ENCODE peak calls at places on chromosomes 12 and 14, in eight cellular contexts. U is SK-N-MC, W is prostate gland, Y is sigmoid colon, R is endothelial cell of umbilical vein, N is H1, M is spleen, P is stomach. A is an unnamed sample.

GRCh38 chr12:61291647-61292046 is 968.6 kb upstream of the USP15 start:
- DNase-seq in U (no peak), W (no peak), Y (no peak), R (no peak), N (no peak), M (no peak), P (no peak), A (no peak)

GRCh38 chr12:127809236-127809635 is 457.7 kb upstream of the TMEM132C start:
- DNase-seq in U (peak), W (no peak), Y (no peak), R (no peak), N (no peak), M (no peak), P (no peak), A (no peak)

GRCh38 chr12:105270671-105271255 is 34.8 kb upstream of the APPL2 start:
- DNase-seq in U (no peak), W (no peak), Y (no peak), R (no peak), N (no peak), M (no peak), P (no peak), A (no peak)

GRCh38 chr14:21997300-21997699 is 323.7 kb upstream of the OR4E1 start:
- DNase-seq in U (no peak), W (no peak), Y (no peak), R (peak), N (no peak), M (no peak), P (no peak), A (no peak)

GRCh38 chr14:65792208-65792905 is 379.8 kb downstream of the FUT8 start:
- DNase-seq in U (no peak), W (no peak), Y (no peak), R (no peak), N (no peak), M (no peak), P (no peak), A (no peak)

GRCh38 chr12:19306366-19306765 is 132.9 kb upstream of the AEBP2 start:
- DNase-seq in U (no peak), W (no peak), Y (no peak), R (no peak), N (no peak), M (no peak), P (no peak), A (no peak)

GRCh38 chr14:39454906-39455539 is 22.8 kb upstream of the FBXO33 start:
- DNase-seq in U (no peak), W (no peak), Y (no peak), R (no peak), N (no peak), M (no peak), P (no peak), A (no peak)

GRCh38 chr12:75846102-75846501 is 185.5 kb downstream of the PHLDA1 start:
- DNase-seq in U (no peak), W (no peak), Y (no peak), R (no peak), N (no peak), M (no peak), P (no peak), A (no peak)

GRCh38 chr14:78959674-78960264 is 789.6 kb downstream of the NRXN3 start:
- DNase-seq in U (no peak), W (peak), Y (peak), R (peak), N (peak), M (no peak), P (peak), A (peak)

GRCh38 chr14:72856530-72857264 is 37.2 kb downstream of the DPF3 start:
- DNase-seq in U (no peak), W (no peak), Y (no peak), R (no peak), N (no peak), M (no peak), P (no peak), A (no peak)

GRCh38 chr12:122830517-122831214 is 4.6 kb upstream of the HIP1R start:
- DNase-seq in U (no peak), W (no peak), Y (peak), R (no peak), N (no peak), M (peak), P (no peak), A (no peak)

GRCh38 chr14:98548071-98548686 is 723.8 kb downstream of the BCL11B start:
- DNase-seq in U (no peak), W (no peak), Y (no peak), R (no peak), N (no peak), M (no peak), P (no peak), A (no peak)

GRCh38 chr12:117599849-117600248 is 238.4 kb upstream of the NOS1 start:
- DNase-seq in U (no peak), W (no peak), Y (no peak), R (no peak), N (no peak), M (no peak), P (no peak), A (no peak)

GRCh38 chr12:14970467-14970866 is 2.4 kb upstream of the PDE6H start:
- DNase-seq in U (no peak), W (no peak), Y (no peak), R (no peak), N (no peak), M (no peak), P (no peak), A (no peak)

GRCh38 chr12:14403711-14404164 is 38.3 kb downstream of the ATF7IP start:
- DNase-seq in U (peak), W (no peak), Y (no peak), R (peak), N (no peak), M (no peak), P (no peak), A (no peak)

GRCh38 chr14:101980700-101981099 is 16.3 kb downstream of the DYNC1H1 start:
- DNase-seq in U (no peak), W (peak), Y (peak), R (peak), N (no peak), M (no peak), P (peak), A (peak)

GRCh38 chr12:26369588-26369987 is 174.2 kb downstream of the SSPN start:
- DNase-seq in U (no peak), W (no peak), Y (no peak), R (no peak), N (no peak), M (no peak), P (no peak), A (no peak)

GRCh38 chr12:103975368-103975767 is 9.7 kb downstream of the TDG start:
- DNase-seq in U (no peak), W (no peak), Y (no peak), R (no peak), N (no peak), M (no peak), P (no peak), A (no peak)

GRCh38 chr12:132558861-132559623 is 51.3 kb downstream of the LRCOL1 start:
- DNase-seq in U (no peak), W (no peak), Y (no peak), R (no peak), N (no peak), M (peak), P (no peak), A (no peak)

GRCh38 chr12:47111392-47111778 is 31.6 kb upstream of the AMIGO2 start:
- DNase-seq in U (no peak), W (no peak), Y (no peak), R (no peak), N (no peak), M (no peak), P (no peak), A (no peak)

GRCh38 chr12:2855546-2855945 is 1.3 kb downstream of the TEX52 start:
- DNase-seq in U (no peak), W (no peak), Y (no peak), R (no peak), N (no peak), M (no peak), P (no peak), A (no peak)

GRCh38 chr12:2856901-2857495 is at the start of gene TEX52:
- DNase-seq in U (no peak), W (no peak), Y (no peak), R (no peak), N (peak), M (peak), P (no peak), A (no peak)

GRCh38 chr12:2853626-2854025 is 3.2 kb downstream of the TEX52 start:
- DNase-seq in U (no peak), W (peak), Y (peak), R (peak), N (peak), M (peak), P (peak), A (no peak)

GRCh38 chr12:2856051-2856450 is 788 bp downstream of the TEX52 start:
- DNase-seq in U (no peak), W (no peak), Y (no peak), R (no peak), N (no peak), M (no peak), P (no peak), A (no peak)

GRCh38 chr12:2854669-2855453 is 2.0 kb downstream of the TEX52 start:
- DNase-seq in U (no peak), W (no peak), Y (no peak), R (no peak), N (no peak), M (peak), P (no peak), A (no peak)
- TF ChIP-seq POLR2AphosphoS5 in U (no peak), W (no peak), Y (no peak), R (no peak), N (no peak), M (no peak), P (no peak), A (no peak)

DNA sequence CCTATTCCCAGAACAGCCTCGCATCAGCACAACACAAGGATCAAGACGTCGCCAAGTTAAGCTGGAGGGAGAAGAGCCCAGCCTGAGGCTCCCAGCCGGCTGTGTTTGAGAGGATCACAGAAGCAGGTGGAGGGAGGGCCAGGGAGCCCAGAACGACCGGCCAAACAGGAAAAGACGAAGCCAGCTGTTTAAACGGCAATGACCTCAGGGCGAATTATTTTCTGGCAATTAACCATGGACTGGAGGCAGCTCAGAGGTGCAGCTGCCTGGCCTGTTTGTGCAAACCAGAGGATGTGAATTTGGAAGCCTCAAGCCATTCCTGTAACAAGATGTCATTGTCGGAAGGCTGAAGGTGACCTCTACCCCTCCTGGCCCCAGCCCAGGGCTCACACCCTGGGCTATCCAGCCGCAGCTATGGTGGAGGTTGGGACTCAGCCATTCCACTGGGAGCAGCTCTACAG is 175.8 kb upstream of the PRMT8 start:
- DNase-seq in U (no peak), W (peak), Y (peak), R (peak), N (no peak), M (no peak), P (peak), A (no peak)
- TF ChIP-seq POLR2AphosphoS5 in U (no peak), W (peak), Y (peak), R (peak), N (no peak), M (peak), P (peak), A (no peak)

GRCh38 chr14:104683653-104684448 is 5.6 kb upstream of the INF2 start:
- DNase-seq in U (no peak), W (no peak), Y (peak), R (no peak), N (no peak), M (no peak), P (no peak), A (no peak)

GRCh38 chr14:104682107-104682593 is 7.3 kb upstream of the INF2 start:
- DNase-seq in U (no peak), W (no peak), Y (peak), R (no peak), N (peak), M (no peak), P (no peak), A (no peak)

GRCh38 chr14:104680806-104681688 is 8.4 kb upstream of the INF2 start:
- DNase-seq in U (no peak), W (peak), Y (peak), R (peak), N (no peak), M (peak), P (peak), A (no peak)

GRCh38 chr14:104680056-104680805 is 9.2 kb upstream of the INF2 start:
- DNase-seq in U (no peak), W (no peak), Y (peak), R (peak), N (no peak), M (peak), P (peak), A (no peak)

GRCh38 chr14:104681689-104682074 is 7.7 kb upstream of the INF2 start:
- DNase-seq in U (no peak), W (peak), Y (peak), R (peak), N (peak), M (peak), P (peak), A (no peak)
- TF ChIP-seq POLR2AphosphoS5 in U (no peak), W (peak), Y (peak), R (peak), N (no peak), M (peak), P (peak), A (no peak)

DNA sequence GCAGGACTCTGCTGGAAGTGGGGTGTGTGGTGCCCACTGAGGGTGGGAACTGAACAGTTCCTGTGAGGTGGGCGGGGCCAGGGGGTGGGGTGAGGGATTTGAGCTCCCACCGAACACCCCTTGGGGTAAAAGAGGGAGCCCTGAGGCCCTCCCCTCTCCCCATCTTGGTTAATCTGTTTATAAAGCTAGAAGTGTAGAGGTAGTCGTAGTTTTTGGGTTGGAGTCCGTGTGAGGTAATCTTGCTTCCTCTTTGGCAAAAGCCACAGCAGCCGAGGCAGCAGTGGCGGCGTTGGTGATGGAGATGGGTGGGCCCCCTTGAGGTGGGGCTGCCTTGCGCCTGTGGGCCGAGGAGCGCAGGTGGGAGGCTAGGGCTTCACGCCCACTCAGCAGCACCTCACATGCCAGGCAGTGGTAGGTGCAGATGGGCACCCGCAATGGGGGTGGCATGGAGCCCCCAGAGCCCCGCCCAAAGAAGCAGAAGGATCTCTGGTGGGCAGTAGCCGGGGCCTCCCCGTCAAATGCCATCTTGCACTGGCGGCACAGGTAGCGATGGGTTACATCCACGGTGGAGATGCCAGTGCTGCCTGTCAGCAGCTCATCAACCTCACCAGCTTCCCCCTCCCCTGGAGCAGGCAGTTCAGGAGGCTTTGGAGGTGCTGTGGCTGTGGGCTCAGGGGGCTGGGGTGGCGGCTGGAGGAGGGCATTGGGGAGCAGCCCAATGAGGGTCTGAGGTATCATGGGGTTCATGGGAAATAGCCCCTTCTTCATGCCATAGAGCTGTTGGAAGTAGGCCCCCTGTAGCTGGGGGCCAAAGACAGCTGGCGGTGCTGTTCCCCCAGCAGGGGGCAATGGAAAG is 29.6 kb downstream of the ZFHX2 start:
- DNase-seq in U (no peak), W (no peak), Y (no peak), R (no peak), N (no peak), M (no peak), P (no peak), A (no peak)
- TF ChIP-seq POLR2AphosphoS5 in U (no peak), W (no peak), Y (no peak), R (no peak), N (peak), M (no peak), P (no peak), A (no peak)

GRCh38 chr14:28785096-28785952 is 18.7 kb downstream of the FOXG1 start:
- DNase-seq in U (no peak), W (no peak), Y (no peak), R (no peak), N (peak), M (no peak), P (no peak), A (no peak)
- TF ChIP-seq POLR2AphosphoS5 in U (no peak), W (no peak), Y (no peak), R (no peak), N (no peak), M (no peak), P (no peak), A (no peak)

DNA sequence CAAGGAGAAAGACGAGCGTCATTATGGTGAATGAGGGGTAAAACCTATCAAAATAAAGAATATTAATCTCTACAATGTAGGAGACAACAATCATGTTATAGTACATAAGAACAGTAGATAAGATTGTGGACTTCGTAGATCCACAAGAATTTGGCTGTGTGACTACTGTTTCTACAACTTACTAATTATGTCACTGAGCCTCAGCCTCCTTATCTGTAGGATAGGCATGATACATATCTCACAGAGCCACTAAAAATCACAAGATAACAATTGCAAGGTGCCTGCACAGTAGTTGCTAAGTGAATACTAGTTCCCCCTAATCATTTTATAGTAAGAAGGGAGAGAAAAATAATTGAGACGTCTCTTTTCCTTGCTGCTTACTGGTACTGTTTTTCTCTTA is 78.2 kb upstream of the STAC3 start:
- DNase-seq in U (no peak), W (no peak), Y (no peak), R (no peak), N (no peak), M (no peak), P (no peak), A (no peak)
- TF ChIP-seq POLR2AphosphoS5 in U (no peak), W (no peak), Y (no peak), R (no peak), N (no peak), M (no peak), P (no peak), A (no peak)

A was measured in Panc1.